ENCODE peak calls at places on chromosome 14, in nine cellular contexts. D is HCT116, S is PC-3, Y is GM23248, L is OCI-LY7, G is MM.1S, N is hepatocyte, A is SK-N-SH, T is GM23338. X is an unnamed sample.

GRCh38 chr14:56972948-56973347 is 162.7 kb upstream of the OTX2 start:
- DNase-seq in L (no peak), D (no peak), G (no peak), Y (no peak), N (no peak), A (no peak), T (no peak), S (no peak), X (no peak)

GRCh38 chr14:74595006-74595735 is 16.9 kb downstream of the LTBP2 start:
- DNase-seq in G (no peak), D (no peak), N (no peak), T (no peak), S (no peak), Y (peak; percentile 77), L (no peak), A (peak; percentile 70), X (no peak)

GRCh38 chr14:102968306-102968705 is 45.8 kb downstream of the AMN start:
- DNase-seq in A (no peak), T (no peak), G (no peak), S (no peak), D (no peak), L (no peak), Y (no peak), N (no peak), X (no peak)

GRCh38 chr14:19801118-19801464 is 2.5 kb upstream of the OR4N2 start:
- DNase-seq in Y (no peak), T (no peak), S (no peak), L (no peak), G (no peak), A (no peak), D (no peak), N (no peak), X (no peak)

GRCh38 chr14:49954171-49954631 is 61.3 kb downstream of the ARF6 start:
- DNase-seq in G (no peak), T (no peak), S (no peak), N (no peak), A (no peak), L (no peak), D (no peak), Y (peak; percentile 83), X (no peak)

GRCh38 chr14:80714489-80714888 is 227.0 kb downstream of the CEP128 start:
- DNase-seq in N (no peak), L (no peak), D (no peak), A (no peak), Y (no peak), G (no peak), T (no peak), S (no peak), X (no peak)

GRCh38 chr14:27739657-27740156 is 1026.9 kb upstream of the FOXG1 start:
- DNase-seq in Y (no peak), S (no peak), N (no peak), D (no peak), G (no peak), T (no peak), L (no peak), A (no peak), X (no peak)

GRCh38 chr14:92974541-92975345 is 51.8 kb downstream of the CHGA start:
- DNase-seq in Y (no peak), D (no peak), A (no peak), N (no peak), L (no peak), T (no peak), S (no peak), G (no peak), X (no peak)

GRCh38 chr14:100822007-100822406 is 3.9 kb upstream of the MEG3 start:
- DNase-seq in G (no peak), D (no peak), L (no peak), S (no peak), Y (no peak), N (no peak), T (no peak), A (no peak), X (no peak)

GRCh38 chr14:51369814-51370213 is 129.8 kb downstream of the TMX1 start:
- DNase-seq in G (peak; percentile 10), A (no peak), S (peak; percentile 51), D (peak; percentile 18), N (no peak), Y (no peak), T (peak; percentile 41), L (peak; percentile 2), X (no peak)

GRCh38 chr14:50853891-50854290 is 18.0 kb upstream of the ABHD12B start:
- DNase-seq in L (no peak), D (no peak), S (no peak), Y (no peak), G (no peak), T (no peak), N (no peak), A (no peak), X (no peak)

GRCh38 chr14:72753879-72754400 is 140.0 kb downstream of the DPF3 start:
- DNase-seq in N (no peak), Y (no peak), D (no peak), T (no peak), A (no peak), S (no peak), G (no peak), L (no peak), X (no peak)

GRCh38 chr14:54550514-54550913 is 16.4 kb upstream of the SAMD4A start:
- DNase-seq in Y (no peak), A (no peak), N (no peak), T (no peak), G (no peak), D (no peak), S (no peak), L (no peak), X (no peak)

GRCh38 chr14:96459851-96460250 is 42.3 kb upstream of the PAPOLA start:
- DNase-seq in S (no peak), T (no peak), D (no peak), Y (no peak), A (no peak), L (no peak), N (no peak), G (no peak), X (no peak)

GRCh38 chr14:34966413-34966812 is 16.4 kb upstream of the SRP54 start:
- DNase-seq in G (no peak), T (no peak), N (no peak), S (no peak), A (no peak), Y (no peak), D (no peak), L (no peak), X (no peak)

GRCh38 chr14:36517242-36518030 is 2.6 kb downstream of the NKX2-1 start:
- DNase-seq in D (no peak), S (no peak), A (peak; percentile 19), N (no peak), L (no peak), T (peak; percentile 56), Y (no peak), G (no peak), X (peak; percentile 60)

DNA sequence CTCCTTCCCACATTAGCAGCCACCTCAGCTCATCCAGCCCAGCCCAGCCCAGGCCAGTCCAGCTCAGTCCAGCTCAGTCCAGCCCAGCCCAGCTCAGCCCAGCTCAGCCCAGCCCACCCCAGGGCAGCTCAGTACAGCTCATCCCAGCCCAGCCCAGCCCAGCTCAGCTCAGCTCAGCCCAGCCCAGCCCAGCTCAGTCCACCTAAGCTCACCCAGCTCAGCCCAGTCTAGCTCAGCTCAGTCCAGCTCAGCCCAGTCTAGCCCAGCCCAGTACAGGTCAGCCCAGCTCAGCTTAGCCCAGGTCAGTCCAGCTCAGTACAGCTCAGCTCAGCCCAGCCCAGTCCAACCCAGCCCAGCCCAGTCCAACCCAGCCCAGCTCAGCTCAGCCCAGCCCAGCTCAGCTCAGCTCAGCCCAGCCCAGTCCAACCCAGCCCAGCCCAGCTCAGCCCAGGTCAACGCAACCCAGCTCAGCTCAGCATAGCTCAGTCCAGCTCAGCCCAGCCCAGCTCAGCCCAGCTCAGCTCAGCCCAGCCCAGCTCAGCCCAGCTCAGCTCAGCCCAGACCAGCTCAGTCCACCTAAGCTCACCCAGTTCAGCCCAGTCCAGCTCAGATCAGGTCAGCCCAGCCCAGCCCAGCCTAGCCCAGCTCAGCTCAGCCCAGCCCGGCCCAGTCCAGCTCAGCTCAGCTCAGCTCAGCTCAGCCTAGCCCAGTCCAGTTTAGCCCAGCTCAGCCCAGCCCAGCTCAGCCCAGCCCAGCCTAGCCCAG is 63.0 kb downstream of the TMEM121 start:
- DNase-seq in Y (no peak), L (no peak), S (no peak), D (no peak), G (no peak), T (no peak), A (no peak), N (no peak), X (no peak)
- H3K4me2 ChIP-seq in Y (no peak overlapping the region), L (no peak overlapping the region), S (no peak overlapping the region), D (no peak overlapping the region), G (no peak overlapping the region), T (no peak overlapping the region), A (no peak overlapping the region), N (no peak overlapping the region), X (no peak overlapping the region)

GRCh38 chr14:65565948-65566347 is 153.4 kb downstream of the FUT8 start:
- DNase-seq in G (no peak), S (no peak), A (no peak), N (no peak), D (no peak), Y (peak; percentile 14), L (no peak), T (no peak), X (no peak)
- TF ChIP-seq EZH2phosphoT487 in G (no peak), S (no peak), A (no peak), N (no peak), D (no peak), Y (no peak), L (no peak), T (no peak), X (no peak)

GRCh38 chr14:61110683-61111082 is 129.6 kb downstream of the SLC38A6 start:
- DNase-seq in Y (no peak), T (no peak), N (no peak), D (no peak), L (no peak), A (no peak), G (no peak), S (no peak), X (no peak)
- H3K4me2 ChIP-seq in Y (no peak overlapping the region), T (no peak overlapping the region), N (no peak overlapping the region), D (no peak overlapping the region), L (no peak overlapping the region), A (no peak overlapping the region), G (no peak overlapping the region), S (no peak overlapping the region), X (peak overlapping the region; percentile 10)

DNA sequence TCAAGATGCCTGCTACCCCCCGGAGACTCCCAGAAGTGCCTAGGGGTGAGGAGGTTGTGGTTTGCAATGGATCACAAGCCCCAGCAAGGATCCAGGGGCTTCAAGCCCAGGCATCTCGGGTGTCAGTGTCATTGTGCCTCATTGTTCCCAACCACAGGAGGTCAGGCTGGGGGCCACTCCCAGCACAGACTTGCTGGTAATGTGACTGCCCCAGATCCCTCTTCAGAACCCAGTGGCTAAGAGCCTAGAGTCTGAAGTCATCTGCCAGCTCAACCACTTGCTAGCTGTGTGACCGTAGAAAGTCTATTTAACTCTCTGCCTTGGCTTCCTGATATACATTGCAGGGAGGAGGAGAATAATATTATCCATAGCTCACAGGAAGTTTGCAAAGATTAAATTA is 7.7 kb upstream of the ASB2 start:
- DNase-seq in D (no peak), T (peak; percentile 25), L (no peak), N (no peak), A (no peak), G (no peak), S (peak; percentile 7), Y (peak; percentile 84), X (no peak)
- TF ChIP-seq EZH2phosphoT487 in D (no peak), T (no peak), L (no peak), N (no peak), A (no peak), G (no peak), S (no peak), Y (no peak), X (no peak)

X was measured in neural progenitor cell.